ENCODE peak calls at places on chromosomes 11 and 22, in eight cellular contexts. L is pancreas; Y is keratinocyte; F is CD8-positive, alpha-beta memory T cell; Z is cardiac muscle cell; K is ovary; Q is endothelial cell of umbilical vein; P is IMR-90. X is an unnamed sample.

GRCh38 chr22:26916236-26916635 is 258.8 kb downstream of the MIAT start:
- DNase-seq in Z (no peak), Y (no peak), P (no peak), L (no peak), F (no peak), K (no peak), Q (no peak), X (no peak)

GRCh38 chr11:65498042-65498726 is 661 bp upstream of the MALAT1 start:
- DNase-seq in Y (no peak), K (peak; percentile 60), Z (peak; percentile 63), Q (no peak), P (peak; percentile 68), L (no peak), F (peak; percentile 74), X (peak; percentile 14)

GRCh38 chr11:60872952-60873524 is 5.7 kb downstream of the ZP1 start:
- DNase-seq in Y (no peak), Z (no peak), L (no peak), P (peak; percentile 89), F (no peak), Q (no peak), K (no peak), X (peak; percentile 96)

GRCh38 chr11:95577716-95578460 is 211.7 kb downstream of the FAM76B start:
- DNase-seq in Y (peak; percentile 33), F (no peak), P (peak; percentile 83), Z (no peak), Q (no peak), K (no peak), L (no peak), X (peak; percentile 79)

GRCh38 chr11:10493041-10493663 is 38.1 kb downstream of the AMPD3 start:
- DNase-seq in Q (no peak), K (no peak), L (no peak), F (no peak), Y (no peak), Z (no peak), P (no peak), X (no peak)

GRCh38 chr11:111814567-111814966 is 48.4 kb upstream of the PPP2R1B start:
- DNase-seq in L (no peak), K (no peak), F (no peak), Z (no peak), P (peak; percentile 91), Y (no peak), Q (no peak), X (peak; percentile 69)

GRCh38 chr11:77244277-77245014 is 57.0 kb downstream of the GDPD4 start:
- DNase-seq in P (peak; percentile 85), K (no peak), Y (no peak), Q (peak; percentile 83), Z (no peak), L (no peak), F (no peak), X (peak; percentile 36)

GRCh38 chr11:75286826-75287465 is 46.4 kb downstream of the TPBGL start:
- DNase-seq in P (peak; percentile 37), Y (no peak), L (no peak), Z (no peak), F (no peak), Q (no peak), K (no peak), X (peak; percentile 34)

GRCh38 chr11:121240650-121241299 is 51.8 kb upstream of the SC5D start:
- DNase-seq in P (no peak), K (no peak), F (no peak), Q (no peak), L (no peak), Z (no peak), Y (no peak), X (no peak)

GRCh38 chr22:20584029-20584871 is 76.8 kb downstream of the MED15 start:
- DNase-seq in Y (no peak), L (no peak), Z (no peak), F (no peak), Q (no peak), K (no peak), P (no peak), X (no peak)

GRCh38 chr22:38203090-38203810 is 1.5 kb downstream of the MAFF start:
- DNase-seq in L (peak; percentile 64), Z (peak; percentile 39), P (peak; percentile 53), F (peak; percentile 37), K (peak; percentile 71), Y (no peak), Q (peak; percentile 54), X (no peak)

GRCh38 chr22:38203855-38204497 is 2.2 kb downstream of the MAFF start:
- DNase-seq in Y (no peak), K (no peak), F (no peak), L (no peak), Z (no peak), Q (peak; percentile 89), P (peak; percentile 83), X (peak; percentile 54)

GRCh38 chr22:38205261-38206128 is 3.7 kb downstream of the MAFF start:
- DNase-seq in Q (peak; percentile 77), P (peak; percentile 79), L (no peak), Z (peak; percentile 22), Y (no peak), K (peak; percentile 88), F (no peak), X (peak; percentile 78)

GRCh38 chr22:38202437-38203089 is 769 bp downstream of the MAFF start:
- DNase-seq in K (peak; percentile 97), P (peak; percentile 92), F (peak; percentile 51), Z (peak; percentile 78), Y (no peak), L (peak; percentile 77), Q (peak; percentile 90), X (peak; percentile 85)

GRCh38 chr22:38204784-38205183 is 3.0 kb downstream of the MAFF start:
- DNase-seq in Q (no peak), Y (no peak), K (no peak), Z (no peak), F (no peak), L (no peak), P (no peak), X (no peak)
- H3K4me3 ChIP-seq in Q (no peak overlapping the region), Y (no peak overlapping the region), K (no peak overlapping the region), Z (no peak overlapping the region), F (no peak overlapping the region), L (no peak overlapping the region), P (no peak overlapping the region), X (no peak overlapping the region)

DNA sequence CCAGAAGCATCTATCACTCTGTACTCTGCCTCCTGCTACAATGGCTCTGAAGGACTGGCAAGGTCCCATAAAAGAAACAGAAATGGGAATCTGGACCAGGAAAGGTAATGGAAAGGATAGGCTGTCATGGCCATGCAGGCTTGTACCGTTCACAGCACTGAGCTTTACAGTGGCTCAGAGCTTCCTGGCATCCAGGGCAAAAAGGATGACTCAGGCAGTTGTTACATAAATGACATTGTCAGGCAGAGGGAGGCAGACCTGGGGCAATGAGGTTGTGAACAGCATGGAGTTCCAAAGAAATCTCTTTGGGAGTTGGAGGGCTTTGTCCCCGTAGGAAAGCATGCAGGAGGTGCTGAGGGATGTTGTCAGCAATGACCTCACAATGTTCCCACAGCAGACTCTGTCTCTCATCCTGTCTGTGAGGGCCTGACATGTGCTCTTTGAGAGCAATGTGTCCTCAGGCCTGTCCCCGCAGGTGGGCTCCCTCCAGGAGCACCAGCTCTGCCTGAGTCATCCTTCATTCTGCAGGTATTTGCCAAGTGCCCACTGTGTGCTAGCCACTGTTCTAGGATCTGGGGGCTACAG is 25.9 kb upstream of the PDE2A start:
- DNase-seq in Z (no peak), Q (no peak), F (no peak), L (no peak), P (peak; percentile 52), K (no peak), Y (no peak), X (no peak)
- H3K27me3 ChIP-seq in Z (no peaks in the 10 kb centered on the region), Q (no peaks in the 10 kb centered on the region), F (no peaks in the 10 kb centered on the region), L (no peaks in the 10 kb centered on the region), P (no peaks in the 10 kb centered on the region), K (no peaks in the 10 kb centered on the region), Y (no peaks in the 10 kb centered on the region), X (no peaks in the 10 kb centered on the region)

GRCh38 chr22:36285545-36285944 is 32.6 kb downstream of the APOL1 start:
- DNase-seq in K (no peak), Z (no peak), Y (no peak), P (no peak), F (no peak), L (no peak), Q (no peak), X (no peak)

GRCh38 chr22:36286096-36286957 is 33.4 kb downstream of the APOL1 start:
- DNase-seq in L (peak; percentile 54), Z (peak; percentile 85), F (peak; percentile 67), Q (peak; percentile 68), Y (no peak), K (peak; percentile 87), P (peak; percentile 72), X (peak; percentile 53)

GRCh38 chr22:36285017-36285416 is 32.1 kb downstream of the APOL1 start:
- DNase-seq in Q (no peak), L (no peak), F (no peak), P (no peak), Z (no peak), K (peak; percentile 51), Y (no peak), X (no peak)

GRCh38 chr22:36282078-36282831 is 29.3 kb downstream of the APOL1 start:
- DNase-seq in P (no peak), F (no peak), Z (no peak), Y (no peak), K (peak; percentile 22), L (no peak), Q (no peak), X (no peak)

DNA sequence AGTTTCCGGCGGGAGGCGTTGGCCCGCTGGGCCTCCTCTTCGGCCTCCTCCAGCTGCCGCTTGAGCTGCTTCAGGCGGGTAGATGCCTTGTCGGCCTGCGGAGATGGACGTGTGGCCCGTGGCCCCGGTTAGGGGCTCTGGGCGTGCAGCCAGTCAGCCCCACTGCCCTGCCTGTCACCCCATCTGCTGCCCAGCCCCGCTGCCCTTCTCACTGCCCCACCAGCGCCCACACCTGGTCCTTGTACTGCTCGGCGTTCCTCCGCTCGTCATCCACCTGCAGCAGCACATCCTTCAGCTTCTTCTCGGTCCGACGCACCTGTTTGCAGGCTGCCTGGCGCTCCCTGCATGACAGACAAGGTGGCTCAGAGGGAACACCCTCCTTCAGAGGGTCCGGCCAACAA is 31.2 kb downstream of the APOL1 start:
- DNase-seq in L (no peak), Q (no peak), Y (no peak), P (no peak), F (no peak), Z (no peak), K (peak; percentile 40), X (no peak)
- H3K27ac ChIP-seq in L (no peak overlapping the region), Q (no peak overlapping the region), Y (no peak overlapping the region), P (no peak overlapping the region), F (no peak overlapping the region), Z (no peak overlapping the region), K (no peak overlapping the region), X (no peak overlapping the region)

DNA sequence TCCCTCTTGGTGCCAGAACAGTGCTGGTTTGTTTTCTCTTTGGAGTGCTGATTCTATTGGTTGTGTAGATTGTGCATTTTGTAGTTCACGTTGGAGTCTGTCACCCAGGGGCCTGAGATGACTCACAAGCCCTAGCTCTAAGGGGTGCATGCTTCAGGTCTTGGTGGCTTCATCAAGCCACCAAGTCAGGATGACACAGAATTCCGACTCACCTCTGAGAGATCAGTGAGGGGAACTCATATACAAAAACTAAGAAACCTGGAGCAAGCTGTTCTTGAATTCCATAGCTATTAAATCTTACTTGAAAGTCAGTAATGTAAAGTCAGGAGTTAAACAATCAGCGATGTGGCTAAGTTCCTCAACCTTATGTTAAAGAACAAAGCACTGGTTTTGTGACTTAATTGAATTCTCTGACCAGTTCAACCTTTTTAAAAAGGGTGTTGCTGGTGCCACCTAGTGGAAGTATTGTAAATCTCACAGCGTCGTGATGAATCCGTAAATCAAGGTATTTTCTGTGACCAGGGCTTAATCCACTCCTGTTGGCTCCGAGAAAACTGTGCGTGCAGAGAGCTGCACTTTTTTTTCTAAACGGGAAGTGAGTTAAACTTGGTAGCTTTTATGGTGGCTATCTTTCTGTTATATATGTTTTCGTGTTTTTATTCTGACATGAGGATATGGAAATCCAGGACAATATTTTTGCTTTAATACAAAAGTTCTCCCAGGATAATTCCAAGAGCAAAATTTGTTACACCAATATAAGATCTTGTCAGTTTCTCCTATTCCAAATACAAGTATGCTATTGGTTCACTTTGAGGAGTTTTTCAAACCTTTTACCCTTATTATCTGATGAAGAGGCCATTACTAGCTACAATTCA is 14.6 kb downstream of the MMP13 start:
- DNase-seq in K (no peak), Z (peak; percentile 79), L (peak; percentile 26), P (peak; percentile 73), F (peak; percentile 15), Y (no peak), Q (peak; percentile 79), X (peak; percentile 64)
- H3K4me3 ChIP-seq in K (no peak overlapping the region), Z (no peak overlapping the region), L (no peak overlapping the region), P (no peak overlapping the region), F (no peak overlapping the region), Y (no peak overlapping the region), Q (no peak overlapping the region), X (no peak overlapping the region)

X was measured in brain microvascular endothelial cell.